ENCODE peak calls at places on chromosomes 16 and 17, in five cellular contexts. N is Panc1, L is type B pancreatic cell, M is heart left ventricle, F is HT1080. I is an unnamed sample.

GRCh38 chr16:75305364-75306101 is 54.1 kb upstream of the BCAR1 start:
- DNase-seq in N (peak; percentile 97), L (no peak), M (no peak), F (peak; percentile 100), I (peak; percentile 90)

GRCh38 chr16:77581706-77582105 is 140.6 kb upstream of the NUDT7 start:
- DNase-seq in N (no peak), L (no peak), M (no peak), F (no peak), I (no peak)

GRCh38 chr16:719815-720506 is 985 bp upstream of the ANTKMT start:
- DNase-seq in N (no peak), L (no peak), M (no peak), F (peak; percentile 67), I (no peak)

GRCh38 chr17:17114592-17115225 is 72.5 kb downstream of the MPRIP start:
- DNase-seq in N (no peak), L (no peak), M (peak; percentile 48), F (no peak), I (no peak)

GRCh38 chr16:50096791-50097190 is 31.0 kb downstream of the HEATR3 start:
- DNase-seq in N (no peak), L (no peak), M (no peak), F (peak; percentile 42), I (no peak)

GRCh38 chr17:44198721-44199552 is 747 bp downstream of the ATXN7L3 start:
- DNase-seq in N (no peak), L (no peak), M (peak; percentile 88), F (peak; percentile 28), I (peak; percentile 65)

GRCh38 chr17:48624544-48625501 is 1.3 kb downstream of the HOXB9 start:
- DNase-seq in N (no peak), L (no peak), M (no peak), F (peak; percentile 51), I (no peak)

GRCh38 chr17:81636505-81637288 is at the start of the genes NPLOC4 and TSPAN10:
- DNase-seq in N (peak; percentile 30), L (peak; percentile 94), M (peak; percentile 94), F (peak; percentile 76), I (peak; percentile 87)

GRCh38 chr16:86494565-86495356 is 15.6 kb upstream of the FOXF1 start:
- DNase-seq in N (no peak), L (no peak), M (no peak), F (no peak), I (no peak)

GRCh38 chr17:81966343-81967243 is 5.6 kb upstream of the NOTUM start:
- DNase-seq in N (no peak), L (no peak), M (peak; percentile 82), F (no peak), I (peak; percentile 65)

GRCh38 chr17:64063766-64064224 is 43.4 kb upstream of the ICAM2 start:
- DNase-seq in N (no peak), L (no peak), M (peak; percentile 80), F (peak; percentile 18), I (peak; percentile 71)

GRCh38 chr17:2262146-2262587 is 41.4 kb downstream of the SMG6 start:
- DNase-seq in N (no peak), L (no peak), M (no peak), F (peak; percentile 70), I (no peak)

I was measured in left cardiac atrium.